ENCODE peak calls at places on chromosomes 12 and 14, in four cellular contexts. M is SK-N-SH, W is K562, V is HCT116. G is an unnamed sample.

GRCh38 chr12:50617657-50618056 is 112.9 kb downstream of the DIP2B start:
- DNase-seq in M (no peak), V (no peak), W (no peak), G (no peak)

GRCh38 chr12:45050751-45051489 is at the start of gene DBX2:
- DNase-seq in M (peak), W (no peak), V (no peak), G (no peak)

GRCh38 chr14:90019824-90020523 is 41.8 kb upstream of the KCNK13 start:
- DNase-seq in W (no peak), M (no peak), V (no peak), G (no peak)

GRCh38 chr12:71551529-71551928 is 111.9 kb downstream of the LGR5 start:
- DNase-seq in W (no peak), V (peak), M (peak), G (no peak)

GRCh38 chr14:95876769-95877490 is at the start of gene TUNAR:
- DNase-seq in V (no peak), M (peak), W (no peak), G (no peak)

GRCh38 chr12:95083938-95084337 is 10.5 kb upstream of the NR2C1 start:
- DNase-seq in V (no peak), W (no peak), M (no peak), G (no peak)

GRCh38 chr12:124531281-124531745 is 36.1 kb downstream of the NCOR2 start:
- DNase-seq in W (no peak), V (no peak), M (peak), G (no peak)

GRCh38 chr12:114013601-114014345 is 47.6 kb upstream of the RBM19 start:
- DNase-seq in M (peak), V (peak), W (peak), G (peak)

GRCh38 chr12:56590237-56590830 is 39.8 kb downstream of the BAZ2A start:
- DNase-seq in M (peak), W (peak), V (no peak), G (peak)

GRCh38 chr12:99658950-99659349 is 11.4 kb downstream of the GARIN6 start:
- DNase-seq in M (no peak), V (peak), W (no peak), G (no peak)

GRCh38 chr12:11786638-11787365 is 137.3 kb downstream of the ETV6 start:
- DNase-seq in M (no peak), W (no peak), V (no peak), G (no peak)

GRCh38 chr12:46209914-46210834 is 58.7 kb downstream of the SLC38A1 start:
- DNase-seq in M (no peak), W (no peak), V (no peak), G (peak)

GRCh38 chr12:107530706-107531105 is 154.9 kb upstream of the PWP1 start:
- DNase-seq in W (no peak), V (no peak), M (no peak), G (no peak)

GRCh38 chr12:6774557-6775062 is 2.3 kb downstream of the LAG3 start:
- DNase-seq in W (no peak), M (no peak), V (no peak), G (no peak)

GRCh38 chr12:6280053-6280469 is 30.4 kb upstream of the PLEKHG6 start:
- DNase-seq in V (peak), M (no peak), W (no peak), G (peak)

GRCh38 chr14:23008836-23009235 is 1.1 kb downstream of the C14orf93 start:
- DNase-seq in W (no peak), V (no peak), M (no peak), G (no peak)

GRCh38 chr14:56189306-56189705 is 71.1 kb downstream of the PELI2 start:
- DNase-seq in M (no peak), V (no peak), W (no peak), G (no peak)

GRCh38 chr14:102768223-102769048 is 8.8 kb upstream of the TRAF3 start:
- DNase-seq in M (no peak), V (no peak), W (no peak), G (no peak)

GRCh38 chr12:124374147-124374546 is 79.3 kb downstream of the RFLNA start:
- DNase-seq in M (no peak), V (no peak), W (no peak), G (no peak)

GRCh38 chr12:132227782-132228417 is 83.6 kb downstream of the NOC4L start:
- DNase-seq in M (no peak), V (no peak), W (no peak), G (no peak)

GRCh38 chr12:132230381-132230780 is 86.1 kb downstream of the NOC4L start:
- DNase-seq in V (no peak), W (no peak), M (no peak), G (no peak)

GRCh38 chr12:132229926-132230325 is 85.7 kb downstream of the NOC4L start:
- DNase-seq in M (no peak), V (no peak), W (no peak), G (no peak)

GRCh38 chr12:132228535-132229422 is 84.5 kb downstream of the NOC4L start:
- DNase-seq in M (no peak), V (no peak), W (no peak), G (no peak)

DNA sequence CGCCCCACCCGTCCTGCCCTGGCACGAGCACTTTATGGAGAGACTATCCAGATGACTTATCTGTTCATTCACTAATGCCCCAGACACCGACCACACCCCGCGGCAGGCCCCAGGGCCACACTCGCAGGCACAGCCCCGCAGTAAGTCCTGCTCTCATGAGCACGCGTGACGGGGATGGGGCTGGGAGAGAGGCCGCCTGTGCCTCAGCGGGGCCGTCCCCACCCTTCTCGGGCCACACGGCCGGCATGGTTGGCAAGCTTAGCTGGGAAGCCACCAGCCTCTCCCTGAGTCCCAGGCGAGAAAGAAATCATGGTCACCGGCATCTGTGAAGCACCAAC is 85.1 kb downstream of the NOC4L start:
- DNase-seq in M (no peak), V (no peak), W (no peak), G (no peak)
- TF ChIP-seq ELF1 in M (no peak), V (no peak), W (no peak), G (no peak)

GRCh38 chr14:76135722-76136121 is 16.0 kb upstream of the GPATCH2L start:
- DNase-seq in V (no peak), W (no peak), M (no peak), G (no peak)

GRCh38 chr14:76136476-76137160 is 15.1 kb upstream of the GPATCH2L start:
- DNase-seq in V (no peak), W (peak), M (peak), G (no peak)

GRCh38 chr14:76143642-76144041 is 8.1 kb upstream of the GPATCH2L start:
- DNase-seq in V (no peak), M (no peak), W (no peak), G (no peak)

GRCh38 chr14:76138119-76138757 is 13.5 kb upstream of the GPATCH2L start:
- DNase-seq in M (peak), V (no peak), W (peak), G (no peak)

DNA sequence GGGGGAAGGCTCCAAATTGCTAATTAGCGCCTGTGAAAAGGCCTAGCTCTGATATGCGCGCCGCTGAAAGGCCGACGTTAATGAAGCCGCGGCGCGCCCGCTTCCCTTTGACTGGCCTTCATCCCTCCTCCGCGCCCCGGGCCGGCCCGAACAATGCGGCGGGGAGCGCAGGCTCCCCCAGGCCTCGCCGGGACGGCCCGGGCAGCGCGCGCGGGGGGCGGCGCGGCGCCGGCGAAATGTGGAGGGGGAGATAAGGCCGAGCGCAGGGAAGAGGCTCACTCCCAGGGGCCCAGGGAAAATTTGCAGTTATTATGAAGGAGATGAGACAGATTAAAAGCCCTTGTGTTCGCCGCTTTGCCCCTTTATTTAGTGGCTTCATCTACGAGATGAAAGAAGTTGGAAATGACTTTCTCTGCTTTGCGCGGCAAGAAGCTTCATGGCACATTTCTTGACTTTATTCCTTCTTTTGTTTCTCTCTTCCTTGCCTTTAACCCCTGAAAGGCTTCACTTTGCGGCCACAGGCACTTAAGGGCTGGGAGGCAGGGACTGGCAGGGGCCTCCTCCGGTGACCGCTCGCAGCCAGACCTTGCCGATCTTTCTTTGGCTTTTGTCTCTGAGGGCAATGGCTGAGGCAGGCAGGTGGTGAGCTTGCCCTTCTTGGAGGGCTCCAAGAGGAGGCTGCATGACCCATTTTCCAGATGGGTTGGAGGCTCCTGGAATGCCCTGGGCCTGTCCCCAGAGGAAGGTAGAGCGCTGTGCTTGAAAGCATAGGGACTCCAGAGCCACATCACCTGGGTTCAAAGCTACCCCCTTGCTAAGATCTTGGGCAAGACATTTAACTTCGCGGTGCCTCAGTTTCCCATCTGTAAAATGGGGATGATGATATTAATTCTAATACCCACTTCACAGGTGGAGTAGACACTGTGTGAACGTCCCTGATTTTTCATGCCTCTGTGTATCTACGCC is 12.7 kb upstream of the GPATCH2L start:
- DNase-seq in W (peak), V (no peak), M (peak), G (no peak)
- H3K4me3 ChIP-seq in W (peak), V (no peak), M (no peak), G (peak)

GRCh38 chr14:38290601-38291190 is 34.8 kb upstream of the CLEC14A start:
- DNase-seq in V (no peak), M (no peak), W (no peak), G (peak)
- TF ChIP-seq ELF1 in V (no peak), M (no peak), W (no peak), G (no peak)

GRCh38 chr14:93747102-93747501 is 41.2 kb downstream of the PRIMA1 start:
- DNase-seq in W (no peak), M (no peak), V (no peak), G (no peak)

GRCh38 chr14:93744176-93744575 is 44.1 kb downstream of the PRIMA1 start:
- DNase-seq in V (no peak), W (no peak), M (no peak), G (no peak)

GRCh38 chr14:93744876-93745275 is 43.4 kb downstream of the PRIMA1 start:
- DNase-seq in M (peak), V (no peak), W (no peak), G (no peak)

GRCh38 chr14:93747560-93747959 is 40.7 kb downstream of the PRIMA1 start:
- DNase-seq in W (no peak), V (no peak), M (no peak), G (no peak)

GRCh38 chr14:93745603-93746273 is 42.5 kb downstream of the PRIMA1 start:
- DNase-seq in V (no peak), M (peak), W (no peak), G (no peak)
- H3K4me3 ChIP-seq in V (no peak), M (no peak), W (no peak), G (no peak)